ENCODE peak calls at places on chromosomes 11 and 22, in four cellular contexts. One of them, this sample, is unnamed. For H3K4me1, the result is how much of the 10 kb centered on the place peaks cover.

GRCh38 chr11:66363805-66364535 is 7.6 kb downstream of the SLC29A2 start:
- DNase-seq in SJSA1: peak
- DNase-seq in tibial nerve: no peak
- DNase-seq in osteoblast: peak
- DNase-seq in this sample: no peak

GRCh38 chr11:40289370-40289769 is 1170.1 kb downstream of the LRRC4C start:
- DNase-seq in SJSA1: no peak
- DNase-seq in tibial nerve: no peak
- DNase-seq in osteoblast: no peak
- DNase-seq in this sample: no peak

GRCh38 chr11:638616-639323 is 1.7 kb downstream of the DRD4 start:
- DNase-seq in SJSA1: no peak
- DNase-seq in tibial nerve: no peak
- DNase-seq in osteoblast: no peak
- DNase-seq in this sample: no peak

GRCh38 chr11:27719575-27719925 is 19.3 kb upstream of the BDNF start:
- DNase-seq in SJSA1: no peak
- DNase-seq in tibial nerve: no peak
- DNase-seq in osteoblast: no peak
- DNase-seq in this sample: no peak

GRCh38 chr11:127470485-127470884 is 469.9 kb upstream of the KIRREL3 start:
- DNase-seq in SJSA1: no peak
- DNase-seq in tibial nerve: no peak
- DNase-seq in osteoblast: no peak
- DNase-seq in this sample: no peak

GRCh38 chr11:125464266-125464662 is 31.8 kb downstream of the FEZ1 start:
- DNase-seq in SJSA1: no peak
- DNase-seq in tibial nerve: no peak
- DNase-seq in osteoblast: peak
- DNase-seq in this sample: no peak

GRCh38 chr11:3217751-3218482 is 696 bp downstream of the MRGPRG start:
- DNase-seq in SJSA1: no peak
- DNase-seq in tibial nerve: no peak
- DNase-seq in osteoblast: peak
- DNase-seq in this sample: peak

GRCh38 chr11:70468256-70469230 is 70.2 kb downstream of the CTTN start:
- DNase-seq in SJSA1: peak
- DNase-seq in tibial nerve: no peak
- DNase-seq in osteoblast: peak
- DNase-seq in this sample: no peak

GRCh38 chr11:125494987-125495725 is 909 bp downstream of the FEZ1 start:
- DNase-seq in SJSA1: no peak
- DNase-seq in tibial nerve: peak
- DNase-seq in osteoblast: peak
- DNase-seq in this sample: peak

GRCh38 chr11:77409046-77409445 is 64.8 kb downstream of the PAK1 start:
- DNase-seq in SJSA1: no peak
- DNase-seq in tibial nerve: no peak
- DNase-seq in osteoblast: no peak
- DNase-seq in this sample: no peak

GRCh38 chr11:2435288-2436012 is 8.9 kb downstream of the TRPM5 start:
- DNase-seq in SJSA1: no peak
- DNase-seq in tibial nerve: no peak
- DNase-seq in osteoblast: peak
- DNase-seq in this sample: no peak

GRCh38 chr22:31603574-31603973 is 58.4 kb downstream of the PISD start:
- DNase-seq in SJSA1: no peak
- DNase-seq in tibial nerve: no peak
- DNase-seq in osteoblast: no peak
- DNase-seq in this sample: no peak

GRCh38 chr11:20125927-20126326 is 34.3 kb downstream of the DBX1 start:
- DNase-seq in SJSA1: no peak
- DNase-seq in tibial nerve: no peak
- DNase-seq in osteoblast: peak
- DNase-seq in this sample: no peak

GRCh38 chr22:29306830-29307657 is 594 bp downstream of the GAS2L1 start:
- DNase-seq in SJSA1: peak
- DNase-seq in tibial nerve: peak
- DNase-seq in osteoblast: peak
- DNase-seq in this sample: peak

GRCh38 chr22:36377022-36377631 is 10.6 kb downstream of the MYH9 start:
- DNase-seq in SJSA1: no peak
- DNase-seq in tibial nerve: no peak
- DNase-seq in osteoblast: no peak
- DNase-seq in this sample: no peak

GRCh38 chr22:24957043-24957442 is 4.5 kb downstream of the KIAA1671 start:
- DNase-seq in SJSA1: no peak
- DNase-seq in tibial nerve: no peak
- DNase-seq in osteoblast: no peak
- DNase-seq in this sample: no peak

GRCh38 chr11:131889146-131889577 is 518.7 kb downstream of the NTM start:
- DNase-seq in SJSA1: peak
- DNase-seq in tibial nerve: no peak
- DNase-seq in osteoblast: no peak
- DNase-seq in this sample: no peak

GRCh38 chr22:20551805-20552449 is 44.5 kb downstream of the MED15 start:
- DNase-seq in SJSA1: no peak
- DNase-seq in tibial nerve: no peak
- DNase-seq in osteoblast: peak
- DNase-seq in this sample: peak

GRCh38 chr11:69310934-69311766 is 17.2 kb downstream of the MYEOV start:
- DNase-seq in SJSA1: peak
- DNase-seq in tibial nerve: no peak
- DNase-seq in osteoblast: no peak
- DNase-seq in this sample: no peak

GRCh38 chr11:105935791-105936190 is 86.2 kb downstream of the MSANTD4 start:
- DNase-seq in SJSA1: peak
- DNase-seq in tibial nerve: no peak
- DNase-seq in osteoblast: no peak
- DNase-seq in this sample: no peak

GRCh38 chr22:47207387-47207786 is 444.9 kb downstream of the TBC1D22A start:
- DNase-seq in SJSA1: no peak
- DNase-seq in tibial nerve: no peak
- DNase-seq in osteoblast: no peak
- DNase-seq in this sample: peak

GRCh38 chr22:47625013-47625385 is 862.5 kb downstream of the TBC1D22A start:
- DNase-seq in SJSA1: no peak
- DNase-seq in tibial nerve: no peak
- DNase-seq in osteoblast: no peak
- DNase-seq in this sample: no peak

GRCh38 chr11:2807801-2808241 is 77.8 kb downstream of the CDKN1C start:
- DNase-seq in SJSA1: peak
- DNase-seq in tibial nerve: no peak
- DNase-seq in osteoblast: peak
- DNase-seq in this sample: peak

GRCh38 chr22:37558815-37559214 is 1.5 kb upstream of the CDC42EP1 start:
- DNase-seq in SJSA1: no peak
- DNase-seq in tibial nerve: no peak
- DNase-seq in osteoblast: peak
- DNase-seq in this sample: no peak

GRCh38 chr11:129973809-129974208 is 28.8 kb downstream of the PRDM10 start:
- DNase-seq in SJSA1: no peak
- DNase-seq in tibial nerve: no peak
- DNase-seq in osteoblast: no peak
- DNase-seq in this sample: no peak

GRCh38 chr22:44460287-44461082 is 37.5 kb downstream of the RTL6 start:
- DNase-seq in SJSA1: no peak
- DNase-seq in tibial nerve: no peak
- DNase-seq in osteoblast: no peak
- DNase-seq in this sample: no peak

GRCh38 chr11:65606876-65607613 is 7.0 kb downstream of the MAP3K11 start:
- DNase-seq in SJSA1: no peak
- DNase-seq in tibial nerve: peak
- DNase-seq in osteoblast: peak
- DNase-seq in this sample: peak

GRCh38 chr11:61149624-61150615 is 11.3 kb downstream of the VPS37C start:
- DNase-seq in SJSA1: no peak
- DNase-seq in tibial nerve: no peak
- DNase-seq in osteoblast: peak
- DNase-seq in this sample: no peak

GRCh38 chr11:72225411-72225951 is 914 bp downstream of the INPPL1 start:
- DNase-seq in SJSA1: peak
- DNase-seq in tibial nerve: no peak
- DNase-seq in osteoblast: peak
- DNase-seq in this sample: no peak

DNA sequence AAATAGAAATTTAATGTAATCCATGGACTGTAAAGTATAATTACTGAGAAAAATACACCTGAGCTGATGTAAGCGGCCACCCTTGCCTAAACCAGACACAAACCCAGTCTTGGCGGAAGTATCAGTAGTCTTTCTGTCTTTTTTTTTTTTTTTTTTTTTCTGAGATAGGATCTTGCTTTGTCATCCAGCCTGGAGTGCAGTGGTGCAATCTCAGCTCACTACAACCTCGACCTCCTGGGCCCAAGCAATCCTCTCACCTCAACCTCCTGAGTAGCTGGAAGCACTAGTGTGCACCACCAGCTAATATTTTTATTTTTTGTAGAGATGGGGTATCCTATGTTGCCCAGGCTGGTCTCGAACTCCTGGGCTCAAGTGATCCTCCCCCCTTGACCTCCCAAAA is 5.5 kb upstream of the CXCR5 start:
- DNase-seq in SJSA1: no peak
- DNase-seq in tibial nerve: no peak
- DNase-seq in osteoblast: no peak
- DNase-seq in this sample: no peak
- H3K4me1 ChIP-seq in SJSA1: under half
- H3K4me1 ChIP-seq in tibial nerve: under half
- H3K4me1 ChIP-seq in osteoblast: under half
- H3K4me1 ChIP-seq in this sample: under half

GRCh38 chr11:96317576-96317975 is 25.4 kb downstream of the MAML2 start:
- DNase-seq in SJSA1: no peak
- DNase-seq in tibial nerve: no peak
- DNase-seq in osteoblast: no peak
- DNase-seq in this sample: no peak

GRCh38 chr11:96318850-96319249 is 24.1 kb downstream of the MAML2 start:
- DNase-seq in SJSA1: no peak
- DNase-seq in tibial nerve: no peak
- DNase-seq in osteoblast: no peak
- DNase-seq in this sample: no peak

GRCh38 chr11:96316869-96317268 is 26.1 kb downstream of the MAML2 start:
- DNase-seq in SJSA1: no peak
- DNase-seq in tibial nerve: no peak
- DNase-seq in osteoblast: no peak
- DNase-seq in this sample: no peak

GRCh38 chr11:96318399-96318798 is 24.6 kb downstream of the MAML2 start:
- DNase-seq in SJSA1: no peak
- DNase-seq in tibial nerve: no peak
- DNase-seq in osteoblast: no peak
- DNase-seq in this sample: no peak

DNA sequence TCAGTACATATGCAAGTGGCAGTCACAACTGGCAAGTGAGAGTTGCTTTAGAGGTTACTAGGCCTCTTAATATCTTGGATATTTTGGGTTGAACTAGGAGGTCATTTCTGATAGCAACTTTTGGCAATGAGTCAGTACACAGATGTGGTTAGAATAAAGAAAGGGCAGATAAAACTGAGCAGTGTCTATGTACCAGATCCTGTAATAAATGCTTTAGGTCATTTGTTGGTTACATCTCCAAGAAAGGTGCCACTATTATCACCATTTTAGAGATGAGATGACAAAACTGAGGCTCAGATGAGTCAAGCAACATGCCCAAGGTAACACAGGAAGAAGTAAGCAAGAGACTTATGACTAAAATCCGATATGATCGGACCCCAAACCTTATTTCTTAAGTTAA is 25.0 kb downstream of the MAML2 start:
- DNase-seq in SJSA1: no peak
- DNase-seq in tibial nerve: no peak
- DNase-seq in osteoblast: no peak
- DNase-seq in this sample: no peak
- H3K4me1 ChIP-seq in SJSA1: under half
- H3K4me1 ChIP-seq in tibial nerve: under half
- H3K4me1 ChIP-seq in osteoblast: under half
- H3K4me1 ChIP-seq in this sample: under half

DNA sequence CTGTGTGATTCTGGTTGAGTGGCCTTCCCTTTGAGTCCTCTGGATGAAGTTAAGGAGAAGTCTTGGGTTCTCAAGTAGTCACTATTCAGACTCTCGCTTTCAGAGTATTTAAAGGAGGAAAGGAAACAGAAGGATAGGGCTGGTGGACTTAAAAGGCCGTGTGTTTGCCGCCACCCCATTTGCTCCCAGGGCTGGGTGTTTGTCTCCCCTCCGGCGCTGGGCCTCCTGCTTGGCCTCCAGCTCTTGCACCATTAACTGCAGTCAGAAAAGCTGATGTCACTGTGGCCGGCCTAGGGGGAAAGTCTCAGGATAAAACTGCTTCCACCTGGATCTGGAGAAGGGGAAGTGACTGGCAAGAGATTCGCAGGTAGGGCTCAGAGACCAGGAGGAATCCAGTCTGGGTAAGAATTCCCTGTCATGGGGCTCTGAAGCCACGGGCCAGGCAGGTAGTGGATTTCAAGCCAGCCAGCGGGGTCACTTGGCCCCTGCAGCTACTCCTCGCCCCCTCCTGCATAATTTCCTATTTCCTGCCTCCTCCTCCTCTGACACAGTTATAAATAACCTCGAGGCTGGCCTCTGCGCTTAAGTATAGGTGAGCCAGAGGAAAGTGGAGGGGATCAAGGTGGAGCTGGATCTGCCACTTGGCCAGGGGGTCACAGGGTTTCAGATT is 17.1 kb downstream of the TIMP3 start:
- DNase-seq in SJSA1: no peak
- DNase-seq in tibial nerve: no peak
- DNase-seq in osteoblast: no peak
- DNase-seq in this sample: no peak
- H3K4me1 ChIP-seq in SJSA1: under half
- H3K4me1 ChIP-seq in tibial nerve: under half
- H3K4me1 ChIP-seq in osteoblast: under half
- H3K4me1 ChIP-seq in this sample: under half

DNA sequence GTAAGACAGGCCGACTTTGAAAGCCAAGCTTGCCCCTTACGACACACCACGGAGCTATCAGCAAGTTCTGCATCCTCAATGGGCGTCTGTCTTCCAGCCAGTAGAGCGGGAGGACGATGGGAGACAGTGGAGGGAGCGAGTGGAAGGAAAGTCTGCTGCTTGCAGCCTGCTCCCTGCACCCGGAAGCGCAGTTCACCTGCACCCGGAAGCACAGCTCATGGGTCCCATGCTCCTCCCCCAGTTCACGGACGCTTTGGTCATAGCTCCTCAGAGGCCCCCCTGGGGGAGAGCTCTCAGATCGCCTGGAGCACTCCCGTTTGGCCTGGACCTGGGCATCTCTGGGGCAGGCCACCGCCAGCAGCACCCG is 51.3 kb downstream of the FBLN1 start:
- DNase-seq in SJSA1: no peak
- DNase-seq in tibial nerve: no peak
- DNase-seq in osteoblast: no peak
- DNase-seq in this sample: no peak
- H3K4me1 ChIP-seq in SJSA1: half or more
- H3K4me1 ChIP-seq in tibial nerve: under half
- H3K4me1 ChIP-seq in osteoblast: under half
- H3K4me1 ChIP-seq in this sample: under half

DNA sequence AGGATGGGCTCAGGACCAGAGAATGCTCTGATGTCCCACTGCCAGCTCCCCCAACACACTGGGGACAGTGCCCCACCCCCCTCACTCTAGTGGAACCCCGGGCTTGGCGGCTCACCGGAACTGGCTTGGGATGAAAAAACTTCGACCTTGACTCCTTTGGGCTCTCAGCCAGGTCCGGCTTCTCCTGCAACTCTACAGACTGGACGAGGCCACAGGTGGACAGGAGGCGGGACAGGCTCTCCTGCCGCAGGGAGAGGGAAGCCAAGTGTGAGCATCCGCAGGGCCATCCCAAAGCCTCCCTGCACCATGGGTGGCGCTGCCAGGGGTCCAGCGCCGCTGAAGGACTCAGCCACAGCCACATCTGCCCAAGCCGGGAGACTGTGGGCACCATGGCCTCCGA is 3.7 kb downstream of the RRP7A start:
- DNase-seq in SJSA1: no peak
- DNase-seq in tibial nerve: no peak
- DNase-seq in osteoblast: no peak
- DNase-seq in this sample: no peak
- H3K4me1 ChIP-seq in SJSA1: under half
- H3K4me1 ChIP-seq in tibial nerve: under half
- H3K4me1 ChIP-seq in osteoblast: under half
- H3K4me1 ChIP-seq in this sample: under half

This sample was measured in tibial artery.